ENCODE peak calls at places on chromosomes 13 and 19, in eight cellular contexts. One of them, this sample, is unnamed.

GRCh38 chr19:16371540-16371986 is 46.9 kb downstream of the KLF2 start:
- DNase-seq in GM06990: peak
- DNase-seq in lower lobe of right lung: peak
- DNase-seq in tibial nerve: no peak
- DNase-seq in tibial artery: no peak
- DNase-seq in lower leg skin: peak
- DNase-seq in GM23338: no peak
- DNase-seq in mammary epithelial cell: no peak
- DNase-seq in this sample: no peak

GRCh38 chr19:31171936-31172335 is 177.3 kb downstream of the TSHZ3 start:
- DNase-seq in tibial artery: no peak
- DNase-seq in GM06990: no peak
- DNase-seq in GM23338: no peak
- DNase-seq in lower lobe of right lung: no peak
- DNase-seq in tibial nerve: no peak
- DNase-seq in lower leg skin: peak
- DNase-seq in mammary epithelial cell: no peak
- DNase-seq in this sample: no peak

GRCh38 chr19:40322951-40323615 is 25.1 kb downstream of the C19orf47 start:
- DNase-seq in mammary epithelial cell: no peak
- DNase-seq in tibial nerve: no peak
- DNase-seq in GM23338: no peak
- DNase-seq in lower lobe of right lung: no peak
- DNase-seq in GM06990: no peak
- DNase-seq in tibial artery: no peak
- DNase-seq in lower leg skin: no peak
- DNase-seq in this sample: no peak

GRCh38 chr13:64073203-64073602 is 2657.6 kb upstream of the PCDH20 start:
- DNase-seq in tibial nerve: no peak
- DNase-seq in mammary epithelial cell: no peak
- DNase-seq in lower leg skin: no peak
- DNase-seq in tibial artery: no peak
- DNase-seq in GM06990: no peak
- DNase-seq in lower lobe of right lung: no peak
- DNase-seq in GM23338: no peak
- DNase-seq in this sample: no peak

GRCh38 chr19:28377077-28377476 is 835.9 kb downstream of the UQCRFS1 start:
- DNase-seq in lower lobe of right lung: no peak
- DNase-seq in GM06990: no peak
- DNase-seq in mammary epithelial cell: no peak
- DNase-seq in lower leg skin: no peak
- DNase-seq in GM23338: peak
- DNase-seq in tibial nerve: no peak
- DNase-seq in tibial artery: no peak
- DNase-seq in this sample: no peak

GRCh38 chr13:72437458-72437857 is 290.0 kb downstream of the MZT1 start:
- DNase-seq in lower leg skin: no peak
- DNase-seq in tibial nerve: no peak
- DNase-seq in tibial artery: no peak
- DNase-seq in GM23338: no peak
- DNase-seq in GM06990: no peak
- DNase-seq in lower lobe of right lung: no peak
- DNase-seq in mammary epithelial cell: peak
- DNase-seq in this sample: no peak

GRCh38 chr19:44847144-44848035 is 1.3 kb downstream of the NECTIN2 start:
- DNase-seq in tibial nerve: peak
- DNase-seq in GM06990: no peak
- DNase-seq in mammary epithelial cell: peak
- DNase-seq in lower lobe of right lung: peak
- DNase-seq in GM23338: peak
- DNase-seq in tibial artery: peak
- DNase-seq in lower leg skin: peak
- DNase-seq in this sample: peak

GRCh38 chr13:22757530-22758120 is 423.2 kb upstream of the SGCG start:
- DNase-seq in GM23338: peak
- DNase-seq in tibial nerve: no peak
- DNase-seq in mammary epithelial cell: no peak
- DNase-seq in lower lobe of right lung: no peak
- DNase-seq in lower leg skin: no peak
- DNase-seq in tibial artery: no peak
- DNase-seq in GM06990: no peak
- DNase-seq in this sample: no peak

GRCh38 chr13:53200498-53201453 is 172.2 kb downstream of the OLFM4 start:
- DNase-seq in GM23338: peak
- DNase-seq in tibial artery: no peak
- DNase-seq in GM06990: peak
- DNase-seq in mammary epithelial cell: no peak
- DNase-seq in lower lobe of right lung: peak
- DNase-seq in lower leg skin: no peak
- DNase-seq in tibial nerve: peak
- DNase-seq in this sample: peak

GRCh38 chr13:64925284-64925683 is 2304.9 kb downstream of the PCDH9 start:
- DNase-seq in mammary epithelial cell: no peak
- DNase-seq in lower leg skin: no peak
- DNase-seq in tibial artery: no peak
- DNase-seq in GM23338: peak
- DNase-seq in lower lobe of right lung: no peak
- DNase-seq in tibial nerve: no peak
- DNase-seq in GM06990: no peak
- DNase-seq in this sample: peak

GRCh38 chr13:30037306-30037705 is 186.9 kb upstream of the UBL3 start:
- DNase-seq in mammary epithelial cell: no peak
- DNase-seq in tibial artery: no peak
- DNase-seq in GM06990: no peak
- DNase-seq in lower lobe of right lung: no peak
- DNase-seq in lower leg skin: no peak
- DNase-seq in GM23338: peak
- DNase-seq in tibial nerve: no peak
- DNase-seq in this sample: no peak

GRCh38 chr19:10270616-10271394 is at the start of gene ICAM1:
- DNase-seq in tibial nerve: peak
- DNase-seq in lower lobe of right lung: peak
- DNase-seq in mammary epithelial cell: peak
- DNase-seq in tibial artery: peak
- DNase-seq in lower leg skin: peak
- DNase-seq in GM23338: peak
- DNase-seq in GM06990: peak
- DNase-seq in this sample: no peak

GRCh38 chr13:26541041-26541440 is 16.4 kb upstream of the WASF3 start:
- DNase-seq in tibial nerve: no peak
- DNase-seq in tibial artery: no peak
- DNase-seq in GM06990: no peak
- DNase-seq in lower leg skin: no peak
- DNase-seq in mammary epithelial cell: no peak
- DNase-seq in GM23338: no peak
- DNase-seq in lower lobe of right lung: no peak
- DNase-seq in this sample: no peak

GRCh38 chr19:21328402-21328801 is 808 bp downstream of the ZNF708 start:
- DNase-seq in tibial artery: no peak
- DNase-seq in lower lobe of right lung: no peak
- DNase-seq in GM06990: no peak
- DNase-seq in GM23338: peak
- DNase-seq in lower leg skin: no peak
- DNase-seq in mammary epithelial cell: no peak
- DNase-seq in tibial nerve: no peak
- DNase-seq in this sample: no peak

GRCh38 chr13:109761695-109762094 is 24.7 kb downstream of the IRS2 start:
- DNase-seq in tibial nerve: no peak
- DNase-seq in tibial artery: no peak
- DNase-seq in mammary epithelial cell: peak
- DNase-seq in GM23338: no peak
- DNase-seq in lower leg skin: no peak
- DNase-seq in GM06990: no peak
- DNase-seq in lower lobe of right lung: no peak
- DNase-seq in this sample: no peak

GRCh38 chr19:11382898-11383705 is 1.0 kb downstream of the EPOR start:
- DNase-seq in mammary epithelial cell: no peak
- DNase-seq in lower lobe of right lung: peak
- DNase-seq in GM06990: peak
- DNase-seq in tibial artery: peak
- DNase-seq in lower leg skin: peak
- DNase-seq in tibial nerve: peak
- DNase-seq in GM23338: peak
- DNase-seq in this sample: peak

GRCh38 chr19:13842294-13843103 is 34.4 kb upstream of the NANOS3 start:
- DNase-seq in GM06990: peak
- DNase-seq in tibial nerve: peak
- DNase-seq in mammary epithelial cell: peak
- DNase-seq in lower leg skin: peak
- DNase-seq in lower lobe of right lung: peak
- DNase-seq in tibial artery: peak
- DNase-seq in GM23338: no peak
- DNase-seq in this sample: no peak
- TF ChIP-seq CTCF in GM06990: peak
- TF ChIP-seq CTCF in tibial nerve: no peak
- TF ChIP-seq CTCF in mammary epithelial cell: no peak
- TF ChIP-seq CTCF in lower leg skin: no peak
- TF ChIP-seq CTCF in lower lobe of right lung: peak
- TF ChIP-seq CTCF in tibial artery: peak
- TF ChIP-seq CTCF in GM23338: no peak
- TF ChIP-seq CTCF in this sample: peak

DNA sequence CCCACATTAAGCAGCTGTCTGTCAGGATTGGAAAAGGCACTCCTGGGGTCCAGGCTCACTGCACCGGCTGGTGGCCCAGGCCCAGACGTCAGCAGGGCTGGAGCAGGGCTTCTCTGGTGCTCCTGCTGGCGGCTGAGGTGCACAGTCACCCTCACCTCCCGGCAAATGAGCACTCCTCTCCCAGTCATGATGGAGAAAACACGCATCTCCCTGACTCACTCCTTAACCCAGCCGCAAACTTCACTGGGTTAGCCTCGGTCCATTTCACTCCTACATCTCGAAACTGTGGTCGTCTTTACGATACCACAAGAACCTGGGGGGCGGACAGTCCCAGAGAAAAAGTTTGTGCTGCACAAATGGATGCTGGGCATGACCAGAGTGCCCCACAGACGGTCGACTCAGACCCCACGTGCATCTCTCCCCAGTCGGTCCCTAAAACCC is 3.3 kb upstream of the RASA3 start:
- DNase-seq in tibial nerve: no peak
- DNase-seq in lower leg skin: no peak
- DNase-seq in lower lobe of right lung: no peak
- DNase-seq in mammary epithelial cell: no peak
- DNase-seq in GM23338: no peak
- DNase-seq in GM06990: no peak
- DNase-seq in tibial artery: peak
- DNase-seq in this sample: no peak
- TF ChIP-seq CTCF in tibial nerve: no peak
- TF ChIP-seq CTCF in lower leg skin: no peak
- TF ChIP-seq CTCF in lower lobe of right lung: no peak
- TF ChIP-seq CTCF in mammary epithelial cell: no peak
- TF ChIP-seq CTCF in GM23338: no peak
- TF ChIP-seq CTCF in GM06990: no peak
- TF ChIP-seq CTCF in tibial artery: no peak
- TF ChIP-seq CTCF in this sample: no peak

GRCh38 chr19:13033244-13033643 is 38.0 kb downstream of the NFIX start:
- DNase-seq in GM06990: no peak
- DNase-seq in lower lobe of right lung: no peak
- DNase-seq in lower leg skin: no peak
- DNase-seq in GM23338: no peak
- DNase-seq in tibial nerve: no peak
- DNase-seq in tibial artery: no peak
- DNase-seq in mammary epithelial cell: no peak
- DNase-seq in this sample: no peak
- TF ChIP-seq CTCF in GM06990: peak
- TF ChIP-seq CTCF in lower lobe of right lung: no peak
- TF ChIP-seq CTCF in lower leg skin: no peak
- TF ChIP-seq CTCF in GM23338: peak
- TF ChIP-seq CTCF in tibial nerve: no peak
- TF ChIP-seq CTCF in tibial artery: no peak
- TF ChIP-seq CTCF in mammary epithelial cell: no peak
- TF ChIP-seq CTCF in this sample: no peak

DNA sequence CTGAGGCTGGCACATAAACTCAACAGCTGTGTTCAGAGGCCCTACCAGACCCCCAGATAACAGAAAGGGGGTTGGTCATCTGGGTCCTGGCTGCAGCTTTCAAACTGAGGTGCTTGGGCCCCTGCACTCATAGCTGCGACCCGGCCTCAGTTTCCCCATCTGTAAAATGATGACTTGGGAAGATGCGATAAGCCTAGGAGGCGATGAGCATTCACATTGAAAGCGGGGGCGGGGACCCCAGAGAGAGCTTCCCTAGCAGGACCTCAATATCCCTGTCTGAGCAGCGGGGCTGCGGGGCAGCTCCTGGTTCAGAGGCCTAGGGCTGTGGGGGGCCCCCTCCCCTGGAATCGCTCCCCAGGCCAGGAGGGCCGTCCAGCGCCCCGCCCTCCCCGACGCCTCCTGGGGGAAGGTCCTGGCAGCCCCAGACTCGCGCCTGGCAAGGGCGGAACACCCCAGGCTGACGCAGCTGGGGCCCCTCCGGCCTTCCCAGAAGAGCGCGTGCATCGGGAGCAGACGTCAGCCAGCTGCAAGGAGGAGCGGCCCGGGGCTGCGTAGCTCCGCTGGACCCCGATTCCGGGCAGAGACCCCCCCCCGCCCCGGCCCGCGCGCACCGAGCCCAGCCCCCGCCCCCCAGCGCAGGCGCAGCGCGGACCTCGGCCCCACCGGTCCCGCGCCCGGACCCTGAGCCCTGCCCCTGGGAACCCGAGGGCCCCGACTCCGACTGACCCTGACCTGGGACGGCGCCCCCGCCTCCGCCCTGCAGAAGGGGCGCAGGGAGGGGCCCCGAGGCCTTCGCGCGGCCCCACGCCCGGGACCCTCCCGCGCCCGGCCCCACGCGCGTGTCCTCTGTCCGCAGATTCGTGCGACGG is 3.5 kb downstream of the FSTL3 start:
- DNase-seq in lower lobe of right lung: peak
- DNase-seq in mammary epithelial cell: peak
- DNase-seq in tibial nerve: peak
- DNase-seq in lower leg skin: peak
- DNase-seq in GM23338: peak
- DNase-seq in tibial artery: peak
- DNase-seq in GM06990: no peak
- DNase-seq in this sample: no peak
- TF ChIP-seq CTCF in lower lobe of right lung: no peak
- TF ChIP-seq CTCF in mammary epithelial cell: no peak
- TF ChIP-seq CTCF in tibial nerve: no peak
- TF ChIP-seq CTCF in lower leg skin: no peak
- TF ChIP-seq CTCF in GM23338: no peak
- TF ChIP-seq CTCF in tibial artery: no peak
- TF ChIP-seq CTCF in GM06990: no peak
- TF ChIP-seq CTCF in this sample: no peak

This sample was measured in progenitor cell of endocrine pancreas.